ENCODE peak calls at places on chromosomes 2 and 18, in seven cellular contexts. One of them, this sample, is unnamed.

GRCh38 chr2:223909048-223909741 is 35.9 kb downstream of the WDFY1 start:
- DNase-seq in GM12878: no peak
- DNase-seq in H1: no peak
- DNase-seq in HepG2: peak
- DNase-seq in K562: no peak
- DNase-seq in HCT116: no peak
- DNase-seq in endothelial cell of umbilical vein: peak
- DNase-seq in this sample: no peak

GRCh38 chr2:7625392-7626138 is 708.4 kb downstream of the RNF144A start:
- DNase-seq in GM12878: peak
- DNase-seq in H1: no peak
- DNase-seq in HepG2: no peak
- DNase-seq in K562: no peak
- DNase-seq in HCT116: no peak
- DNase-seq in endothelial cell of umbilical vein: no peak
- DNase-seq in this sample: no peak

GRCh38 chr18:60538891-60539290 is 166.3 kb upstream of the MC4R start:
- DNase-seq in GM12878: no peak
- DNase-seq in H1: no peak
- DNase-seq in HepG2: no peak
- DNase-seq in K562: no peak
- DNase-seq in HCT116: no peak
- DNase-seq in endothelial cell of umbilical vein: no peak
- DNase-seq in this sample: no peak

GRCh38 chr2:54776494-54776893 is 53.0 kb downstream of the EML6 start:
- DNase-seq in GM12878: no peak
- DNase-seq in H1: no peak
- DNase-seq in HepG2: no peak
- DNase-seq in K562: no peak
- DNase-seq in HCT116: no peak
- DNase-seq in endothelial cell of umbilical vein: no peak
- DNase-seq in this sample: no peak

GRCh38 chr2:175807031-175807873 is 194.8 kb downstream of the LNPK start:
- DNase-seq in GM12878: no peak
- DNase-seq in H1: no peak
- DNase-seq in HepG2: no peak
- DNase-seq in K562: no peak
- DNase-seq in HCT116: no peak
- DNase-seq in endothelial cell of umbilical vein: no peak
- DNase-seq in this sample: peak

GRCh38 chr2:38722271-38723115 is 28.7 kb downstream of the SRSF7 start:
- DNase-seq in GM12878: no peak
- DNase-seq in H1: no peak
- DNase-seq in HepG2: no peak
- DNase-seq in K562: no peak
- DNase-seq in HCT116: no peak
- DNase-seq in endothelial cell of umbilical vein: no peak
- DNase-seq in this sample: no peak

GRCh38 chr2:220310326-220310936 is 683.0 kb downstream of the SLC4A3 start:
- DNase-seq in GM12878: no peak
- DNase-seq in H1: no peak
- DNase-seq in HepG2: no peak
- DNase-seq in K562: no peak
- DNase-seq in HCT116: no peak
- DNase-seq in endothelial cell of umbilical vein: no peak
- DNase-seq in this sample: no peak

GRCh38 chr2:121076885-121077549 is 208.0 kb downstream of the TFCP2L1 start:
- DNase-seq in GM12878: no peak
- DNase-seq in H1: no peak
- DNase-seq in HepG2: peak
- DNase-seq in K562: peak
- DNase-seq in HCT116: peak
- DNase-seq in endothelial cell of umbilical vein: peak
- DNase-seq in this sample: peak

GRCh38 chr2:237201461-237202287 is 116.0 kb downstream of the COPS8 start:
- DNase-seq in GM12878: peak
- DNase-seq in H1: no peak
- DNase-seq in HepG2: peak
- DNase-seq in K562: peak
- DNase-seq in HCT116: peak
- DNase-seq in endothelial cell of umbilical vein: no peak
- DNase-seq in this sample: peak

GRCh38 chr18:77100751-77101355 is 31.7 kb downstream of the MBP start:
- DNase-seq in GM12878: no peak
- DNase-seq in H1: no peak
- DNase-seq in HepG2: no peak
- DNase-seq in K562: no peak
- DNase-seq in HCT116: no peak
- DNase-seq in endothelial cell of umbilical vein: peak
- DNase-seq in this sample: no peak

GRCh38 chr2:121858406-121858805 is 103.0 kb downstream of the TSN start:
- DNase-seq in GM12878: no peak
- DNase-seq in H1: no peak
- DNase-seq in HepG2: no peak
- DNase-seq in K562: no peak
- DNase-seq in HCT116: no peak
- DNase-seq in endothelial cell of umbilical vein: no peak
- DNase-seq in this sample: peak

GRCh38 chr18:47953471-47953931 is 23.0 kb upstream of the SMAD2 start:
- DNase-seq in GM12878: no peak
- DNase-seq in H1: no peak
- DNase-seq in HepG2: no peak
- DNase-seq in K562: no peak
- DNase-seq in HCT116: no peak
- DNase-seq in endothelial cell of umbilical vein: peak
- DNase-seq in this sample: no peak

GRCh38 chr2:37575780-37576179 is 95.7 kb downstream of the CDC42EP3 start:
- DNase-seq in GM12878: no peak
- DNase-seq in H1: no peak
- DNase-seq in HepG2: no peak
- DNase-seq in K562: no peak
- DNase-seq in HCT116: no peak
- DNase-seq in endothelial cell of umbilical vein: no peak
- DNase-seq in this sample: no peak

GRCh38 chr18:36296591-36297418 is 708 bp upstream of the FHOD3 start:
- DNase-seq in GM12878: no peak
- DNase-seq in H1: peak
- DNase-seq in HepG2: peak
- DNase-seq in K562: peak
- DNase-seq in HCT116: peak
- DNase-seq in endothelial cell of umbilical vein: peak
- DNase-seq in this sample: peak

GRCh38 chr2:1593371-1594205 is 150.7 kb downstream of the PXDN start:
- DNase-seq in GM12878: no peak
- DNase-seq in H1: no peak
- DNase-seq in HepG2: no peak
- DNase-seq in K562: no peak
- DNase-seq in HCT116: peak
- DNase-seq in endothelial cell of umbilical vein: no peak
- DNase-seq in this sample: peak

GRCh38 chr18:63472380-63472779 is 4.4 kb upstream of the SERPINB5 start:
- DNase-seq in GM12878: no peak
- DNase-seq in H1: no peak
- DNase-seq in HepG2: peak
- DNase-seq in K562: no peak
- DNase-seq in HCT116: peak
- DNase-seq in endothelial cell of umbilical vein: no peak
- DNase-seq in this sample: no peak

GRCh38 chr2:22880161-22880560 is 504.8 kb upstream of the KLHL29 start:
- DNase-seq in GM12878: no peak
- DNase-seq in H1: no peak
- DNase-seq in HepG2: no peak
- DNase-seq in K562: no peak
- DNase-seq in HCT116: no peak
- DNase-seq in endothelial cell of umbilical vein: no peak
- DNase-seq in this sample: no peak

GRCh38 chr18:12014521-12014920 is 33.2 kb downstream of the IMPA2 start:
- DNase-seq in GM12878: no peak
- DNase-seq in H1: no peak
- DNase-seq in HepG2: no peak
- DNase-seq in K562: no peak
- DNase-seq in HCT116: no peak
- DNase-seq in endothelial cell of umbilical vein: no peak
- DNase-seq in this sample: no peak

GRCh38 chr2:240911641-240912265 is 5.6 kb downstream of the CROCC2 start:
- DNase-seq in GM12878: no peak
- DNase-seq in H1: no peak
- DNase-seq in HepG2: no peak
- DNase-seq in K562: no peak
- DNase-seq in HCT116: no peak
- DNase-seq in endothelial cell of umbilical vein: no peak
- DNase-seq in this sample: peak

GRCh38 chr2:195363496-195363895 is 293.5 kb upstream of the SLC39A10 start:
- DNase-seq in GM12878: no peak
- DNase-seq in H1: no peak
- DNase-seq in HepG2: no peak
- DNase-seq in K562: no peak
- DNase-seq in HCT116: no peak
- DNase-seq in endothelial cell of umbilical vein: no peak
- DNase-seq in this sample: peak

GRCh38 chr2:73233932-73234832 is at the start of gene CCT7:
- DNase-seq in GM12878: peak
- DNase-seq in H1: no peak
- DNase-seq in HepG2: peak
- DNase-seq in K562: peak
- DNase-seq in HCT116: peak
- DNase-seq in endothelial cell of umbilical vein: peak
- DNase-seq in this sample: peak
- TF ChIP-seq POLR2A in GM12878: peak
- TF ChIP-seq POLR2A in H1: peak
- TF ChIP-seq POLR2A in HepG2: peak
- TF ChIP-seq POLR2A in K562: peak
- TF ChIP-seq POLR2A in HCT116: peak
- TF ChIP-seq POLR2A in endothelial cell of umbilical vein: peak
- TF ChIP-seq POLR2A in this sample: peak

DNA sequence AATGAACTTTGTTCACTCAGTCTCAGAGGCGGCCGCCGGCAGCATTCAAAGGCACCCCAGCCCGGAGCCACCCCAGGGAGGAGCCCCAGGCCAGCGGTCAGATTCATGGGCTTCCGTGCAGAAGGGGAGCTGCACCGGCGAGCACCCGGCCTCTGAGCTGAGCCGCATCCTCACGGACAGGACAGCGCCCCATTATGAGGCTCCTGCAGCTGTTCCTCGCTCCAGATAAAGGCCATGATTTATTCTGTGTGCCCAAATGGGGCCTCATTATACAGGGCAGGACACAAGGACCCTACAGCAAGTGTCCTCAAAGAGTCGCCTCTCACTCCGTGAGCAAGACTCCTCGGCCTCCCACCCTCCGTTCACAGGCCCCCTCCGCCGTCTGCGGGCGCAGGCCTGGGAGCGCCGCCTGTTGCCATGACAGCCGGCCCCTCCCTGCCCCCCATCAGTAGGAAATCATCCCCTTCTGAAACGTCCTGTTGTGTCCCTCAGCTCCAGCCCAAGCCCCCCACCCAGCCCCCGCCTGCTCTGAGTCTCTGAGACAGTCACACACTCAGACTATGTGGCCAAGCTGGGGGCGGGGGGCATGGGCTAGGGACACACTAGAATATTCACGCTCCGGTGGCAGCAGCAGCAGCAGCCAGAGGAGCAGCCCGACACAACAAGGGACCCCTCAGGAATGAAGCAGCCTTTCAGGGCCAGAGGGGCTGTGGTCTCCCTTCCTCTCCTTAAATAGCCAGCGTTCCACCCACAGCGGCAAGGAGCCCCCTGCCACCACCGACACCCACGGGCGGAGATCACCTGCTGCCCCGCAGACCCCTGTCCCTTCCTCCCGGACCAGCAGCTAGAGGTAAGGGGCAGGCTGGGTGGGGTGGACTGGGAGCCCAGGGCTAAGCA is at the start of gene GPR17:
- DNase-seq in GM12878: no peak
- DNase-seq in H1: no peak
- DNase-seq in HepG2: peak
- DNase-seq in K562: no peak
- DNase-seq in HCT116: no peak
- DNase-seq in endothelial cell of umbilical vein: no peak
- DNase-seq in this sample: no peak
- H2AFZ ChIP-seq in GM12878: no peak
- H2AFZ ChIP-seq in H1: no peak
- H2AFZ ChIP-seq in HepG2: peak
- H2AFZ ChIP-seq in K562: no peak
- H2AFZ ChIP-seq in HCT116: peak
- H2AFZ ChIP-seq in endothelial cell of umbilical vein: peak
- H2AFZ ChIP-seq in this sample: no peak

DNA sequence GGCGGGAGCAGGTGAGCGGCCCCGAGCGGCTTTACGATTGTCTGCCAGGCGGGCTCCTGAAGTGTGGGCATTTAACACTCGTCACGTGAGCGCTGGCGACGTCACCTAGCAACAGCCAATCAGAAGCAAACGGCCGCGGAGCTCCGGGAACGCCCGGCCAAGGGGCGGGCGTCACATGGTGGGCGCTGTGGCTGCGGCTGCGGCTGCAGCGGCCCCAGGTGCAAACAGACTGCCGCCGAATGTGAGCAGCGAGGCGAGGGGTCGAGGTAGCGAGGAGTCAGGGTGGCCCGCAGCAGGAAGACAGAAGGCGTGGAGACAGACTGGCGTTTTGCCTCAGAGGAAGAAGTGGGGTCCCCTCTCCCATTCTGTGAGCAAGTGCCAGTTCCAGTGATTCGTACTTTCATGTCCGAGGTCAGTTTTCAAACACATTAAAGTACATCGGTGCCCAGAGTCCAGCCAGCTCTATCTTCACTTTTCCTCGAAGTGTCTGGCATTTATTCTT is at the start of gene DLX2:
- DNase-seq in GM12878: no peak
- DNase-seq in H1: peak
- DNase-seq in HepG2: peak
- DNase-seq in K562: peak
- DNase-seq in HCT116: peak
- DNase-seq in endothelial cell of umbilical vein: peak
- DNase-seq in this sample: peak
- TF ChIP-seq POLR2A in GM12878: peak
- TF ChIP-seq POLR2A in H1: no peak
- TF ChIP-seq POLR2A in HepG2: no peak
- TF ChIP-seq POLR2A in K562: peak
- TF ChIP-seq POLR2A in HCT116: no peak
- TF ChIP-seq POLR2A in endothelial cell of umbilical vein: no peak
- TF ChIP-seq POLR2A in this sample: peak

DNA sequence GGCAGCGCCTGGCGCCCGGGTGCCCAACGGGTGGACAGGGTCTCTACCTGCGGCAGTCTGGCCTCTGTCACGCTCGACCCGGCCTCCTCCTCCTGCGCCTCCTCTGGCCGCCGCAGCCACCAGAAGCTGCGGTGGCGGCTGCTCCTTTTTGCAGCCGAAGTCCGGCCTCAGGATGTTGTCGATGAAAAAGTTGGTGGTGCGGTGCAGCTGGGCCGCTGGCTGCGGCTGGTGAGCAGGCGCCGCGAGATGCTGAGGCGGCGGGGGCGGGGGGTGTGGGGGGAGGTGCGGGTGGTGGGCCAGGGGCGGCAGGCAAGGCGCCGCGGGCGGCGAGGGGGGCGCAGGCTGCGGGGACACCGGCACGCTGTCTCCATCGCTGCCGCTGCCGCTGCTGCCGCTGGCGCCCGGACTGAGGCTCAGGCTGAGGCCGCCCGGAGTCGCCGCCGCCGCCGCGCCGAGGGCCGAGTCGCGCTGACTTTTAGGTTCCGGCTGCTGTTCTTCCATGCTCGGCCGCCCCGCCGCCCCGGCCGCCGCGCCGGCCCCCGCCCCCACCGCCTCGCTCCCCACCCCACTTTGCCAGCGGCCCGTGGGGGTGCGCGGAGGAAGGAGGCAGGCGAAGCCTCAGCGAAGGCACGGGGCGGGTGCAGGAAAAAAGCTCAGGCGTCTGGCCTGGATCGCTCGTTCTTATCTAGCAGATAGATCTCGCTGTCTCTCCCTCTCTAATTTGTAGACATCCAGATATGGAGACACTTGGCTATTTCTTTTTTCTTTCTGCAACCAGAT is 591 bp downstream of the EN1 start:
- DNase-seq in GM12878: no peak
- DNase-seq in H1: no peak
- DNase-seq in HepG2: no peak
- DNase-seq in K562: peak
- DNase-seq in HCT116: no peak
- DNase-seq in endothelial cell of umbilical vein: no peak
- DNase-seq in this sample: no peak
- H2AFZ ChIP-seq in GM12878: no peak
- H2AFZ ChIP-seq in H1: no peak
- H2AFZ ChIP-seq in HepG2: no peak
- H2AFZ ChIP-seq in K562: peak
- H2AFZ ChIP-seq in HCT116: no peak
- H2AFZ ChIP-seq in endothelial cell of umbilical vein: no peak
- H2AFZ ChIP-seq in this sample: no peak